ENCODE peak calls at places on chromosome 5, in five cellular contexts. L is IMR-90, K is H9, Z is mesenchymal stem cell, R is H1. I is an unnamed sample.

GRCh38 chr5:14128079-14128478 is 15.1 kb upstream of the TRIO start:
- DNase-seq in L (no peak), K (no peak), Z (no peak), R (no peak), I (no peak)

GRCh38 chr5:9851458-9851857 is 221.3 kb upstream of the TAS2R1 start:
- DNase-seq in L (peak; percentile 96), K (no peak), Z (peak; percentile 49), R (no peak), I (no peak)

GRCh38 chr5:72478276-72478675 is 28.9 kb downstream of the ZNF366 start:
- DNase-seq in L (no peak), K (no peak), Z (no peak), R (no peak), I (no peak)

GRCh38 chr5:16602182-16602581 is 14.6 kb downstream of the RETREG1 start:
- DNase-seq in L (no peak), K (no peak), Z (no peak), R (no peak), I (no peak)

GRCh38 chr5:168315991-168316578 is 24.6 kb downstream of the WWC1 start:
- DNase-seq in L (no peak), K (no peak), Z (no peak), R (no peak), I (no peak)

GRCh38 chr5:93601053-93601429 is 18.0 kb downstream of the NR2F1 start:
- DNase-seq in L (no peak), K (no peak), Z (no peak), R (no peak), I (no peak)

GRCh38 chr5:89827388-89827787 is 582.2 kb downstream of the CETN3 start:
- DNase-seq in L (no peak), K (no peak), Z (no peak), R (no peak), I (no peak)

GRCh38 chr5:110027527-110028322 is 338.0 kb downstream of the MAN2A1 start:
- DNase-seq in L (no peak), K (no peak), Z (no peak), R (no peak), I (no peak)

GRCh38 chr5:83433891-83434290 is 37.7 kb upstream of the VCAN start:
- DNase-seq in L (peak; percentile 13), K (no peak), Z (no peak), R (no peak), I (no peak)

GRCh38 chr5:71865665-71866320 is 146.7 kb downstream of the CARTPT start:
- DNase-seq in L (no peak), K (no peak), Z (no peak), R (no peak), I (no peak)

GRCh38 chr5:134088994-134089560 is 25.4 kb upstream of the TCF7 start:
- DNase-seq in L (no peak), K (no peak), Z (no peak), R (no peak), I (no peak)

GRCh38 chr5:134086943-134087305 is 27.6 kb upstream of the TCF7 start:
- DNase-seq in L (no peak), K (peak; percentile 20), Z (no peak), R (no peak), I (no peak)

GRCh38 chr5:134090482-134090881 is 24.0 kb upstream of the TCF7 start:
- DNase-seq in L (no peak), K (no peak), Z (no peak), R (no peak), I (no peak)

GRCh38 chr5:134086215-134086942 is 28.1 kb upstream of the TCF7 start:
- DNase-seq in L (no peak), K (peak; percentile 6), Z (no peak), R (no peak), I (no peak)

DNA sequence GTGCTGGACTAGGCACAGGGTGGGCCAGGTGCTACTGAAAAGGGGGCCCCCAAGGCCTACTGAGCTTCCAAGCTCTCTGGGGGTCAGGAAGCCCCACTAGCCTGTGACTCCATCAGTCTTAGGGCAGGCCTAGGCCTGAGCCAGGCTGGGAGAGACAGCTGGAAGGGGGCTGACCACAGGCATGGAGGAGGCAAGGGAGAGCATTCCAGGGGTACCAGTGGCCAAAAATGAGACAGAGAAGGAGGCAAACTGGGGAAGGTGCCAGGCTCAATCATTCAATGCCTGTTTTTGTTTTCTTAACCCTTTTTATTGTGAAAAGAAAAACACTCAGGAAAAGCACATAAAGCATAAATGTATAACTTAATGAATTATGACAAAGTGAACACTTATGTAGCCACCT is 26.2 kb upstream of the TCF7 start:
- DNase-seq in L (no peak), K (no peak), Z (no peak), R (no peak), I (no peak)
- H2AFZ ChIP-seq in L (no peak overlapping the region), K (no peak overlapping the region), Z (no peak overlapping the region), R (no peak overlapping the region), I (no peak overlapping the region)

DNA sequence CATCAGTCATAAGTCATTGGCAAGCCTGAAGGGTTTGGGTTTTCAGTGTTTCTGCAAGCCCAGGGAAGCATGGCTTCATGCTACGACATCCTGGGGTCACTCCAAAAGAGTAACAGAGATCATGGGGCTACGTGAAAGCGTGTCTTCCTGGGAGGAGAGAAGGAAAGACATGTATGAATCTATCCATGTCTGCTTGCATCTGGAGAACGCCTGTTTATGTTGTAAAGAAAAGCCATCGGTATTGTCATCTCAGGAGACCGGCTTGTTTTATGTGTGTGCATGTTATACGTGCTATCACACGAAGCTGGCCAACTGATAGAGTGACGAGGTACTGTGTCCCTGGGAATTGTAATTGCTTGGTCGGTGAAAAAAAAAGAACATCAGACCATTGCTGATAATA is 460 bp upstream of the CDH6 start:
- DNase-seq in L (no peak), K (no peak), Z (no peak), R (no peak), I (no peak)
- H2AK5ac ChIP-seq in L (peak overlapping the region; percentile 18), K (no peak overlapping the region), Z (no peak overlapping the region), R (no peak overlapping the region), I (no peak overlapping the region)

DNA sequence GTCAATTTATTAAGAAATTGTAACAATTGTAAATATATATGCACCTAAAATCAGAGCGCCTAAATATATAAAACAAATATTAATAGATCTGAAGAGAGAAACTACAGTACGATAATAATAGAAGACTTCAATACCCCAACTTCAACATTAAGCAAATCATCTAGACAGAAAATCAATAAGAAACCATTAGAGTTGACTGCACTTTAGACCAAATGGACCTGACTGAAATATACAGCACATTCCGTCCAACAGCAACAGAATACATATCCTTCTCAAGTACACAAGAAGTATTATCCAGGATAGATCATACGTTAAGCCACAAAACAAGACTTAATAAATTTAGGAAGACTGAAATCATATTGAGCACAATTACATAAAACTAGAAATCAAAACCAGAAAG is 208.7 kb downstream of the MED10 start:
- DNase-seq in L (no peak), K (no peak), Z (no peak), R (no peak), I (no peak)
- H2BK15ac ChIP-seq in L (no peak overlapping the region), K (no peak overlapping the region), Z (no peak overlapping the region), R (no peak overlapping the region), I (no peak overlapping the region)

DNA sequence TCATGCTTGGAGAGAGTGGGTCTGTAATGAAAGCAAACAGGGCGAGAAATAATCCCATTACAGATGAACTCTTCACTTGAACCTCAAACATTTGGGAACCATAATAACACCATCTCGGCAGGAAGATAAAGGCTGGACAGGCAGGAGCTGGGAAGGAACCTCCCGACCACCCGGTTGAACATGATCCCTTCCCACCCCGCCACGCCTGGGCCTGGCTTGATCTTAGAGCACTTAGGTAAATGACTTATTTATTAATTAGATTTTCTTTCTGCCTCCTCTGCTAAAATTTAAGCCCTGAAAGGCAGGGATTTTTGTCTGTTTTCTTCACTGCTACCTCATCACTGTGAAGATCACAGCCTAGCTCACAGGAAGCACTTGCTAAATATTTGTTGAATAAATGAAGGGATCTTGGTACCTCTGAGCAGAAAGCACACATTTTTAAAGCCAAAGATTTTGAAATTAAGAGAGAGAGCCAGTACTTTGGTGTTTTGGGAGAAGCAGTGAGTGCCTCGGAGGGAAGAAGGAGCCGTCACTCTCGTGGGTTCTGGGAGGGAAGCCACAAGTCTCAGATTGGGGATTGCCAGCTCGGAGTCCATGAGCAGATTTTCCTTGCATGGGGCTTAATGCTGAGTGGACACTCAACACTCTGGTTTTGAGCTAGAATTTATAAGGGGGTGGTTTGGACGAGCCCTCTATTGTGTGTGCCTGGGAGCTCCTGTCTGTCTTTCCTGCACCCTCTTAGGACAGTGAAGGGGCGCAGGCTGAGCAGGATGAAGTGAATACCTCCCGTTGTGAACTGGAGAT is 133.3 kb downstream of the MACROH2A1 start:
- DNase-seq in L (no peak), K (no peak), Z (no peak), R (no peak), I (no peak)
- H2AFZ ChIP-seq in L (peak overlapping the region; percentile 68), K (no peak overlapping the region), Z (peak overlapping the region; percentile 61), R (peak overlapping the region; percentile 34), I (no peak overlapping the region)

GRCh38 chr5:1881273-1881586 is 1.5 kb downstream of the IRX4 start:
- DNase-seq in L (no peak), K (peak; percentile 93), Z (no peak), R (peak; percentile 76), I (no peak)
- H2AK5ac ChIP-seq in L (no peak overlapping the region), K (no peak overlapping the region), Z (no peak overlapping the region), R (no peak overlapping the region), I (no peak overlapping the region)

GRCh38 chr5:151676719-151677118 is 10.0 kb downstream of the SPARC start:
- DNase-seq in L (no peak), K (no peak), Z (no peak), R (no peak), I (no peak)

GRCh38 chr5:151675956-151676712 is 10.6 kb downstream of the SPARC start:
- DNase-seq in L (no peak), K (no peak), Z (no peak), R (no peak), I (no peak)

GRCh38 chr5:151678146-151678545 is 8.6 kb downstream of the SPARC start:
- DNase-seq in L (peak; percentile 68), K (no peak), Z (peak; percentile 70), R (no peak), I (no peak)

GRCh38 chr5:151673421-151673820 is 13.3 kb downstream of the SPARC start:
- DNase-seq in L (no peak), K (no peak), Z (no peak), R (no peak), I (no peak)

GRCh38 chr5:151675225-151675955 is 11.3 kb downstream of the SPARC start:
- DNase-seq in L (peak; percentile 75), K (no peak), Z (peak; percentile 73), R (no peak), I (no peak)
- H2BK15ac ChIP-seq in L (peak overlapping the region; percentile 6), K (no peak overlapping the region), Z (no peak overlapping the region), R (no peak overlapping the region), I (no peak overlapping the region)

GRCh38 chr5:140340605-140341004 is 5.8 kb downstream of the HBEGF start:
- DNase-seq in L (no peak), K (no peak), Z (no peak), R (no peak), I (no peak)

GRCh38 chr5:140342896-140343295 is 3.5 kb downstream of the HBEGF start:
- DNase-seq in L (no peak), K (no peak), Z (no peak), R (no peak), I (no peak)

GRCh38 chr5:140339636-140340035 is 6.8 kb downstream of the HBEGF start:
- DNase-seq in L (no peak), K (no peak), Z (no peak), R (no peak), I (no peak)

GRCh38 chr5:140342287-140342686 is 4.1 kb downstream of the HBEGF start:
- DNase-seq in L (no peak), K (no peak), Z (no peak), R (no peak), I (no peak)

DNA sequence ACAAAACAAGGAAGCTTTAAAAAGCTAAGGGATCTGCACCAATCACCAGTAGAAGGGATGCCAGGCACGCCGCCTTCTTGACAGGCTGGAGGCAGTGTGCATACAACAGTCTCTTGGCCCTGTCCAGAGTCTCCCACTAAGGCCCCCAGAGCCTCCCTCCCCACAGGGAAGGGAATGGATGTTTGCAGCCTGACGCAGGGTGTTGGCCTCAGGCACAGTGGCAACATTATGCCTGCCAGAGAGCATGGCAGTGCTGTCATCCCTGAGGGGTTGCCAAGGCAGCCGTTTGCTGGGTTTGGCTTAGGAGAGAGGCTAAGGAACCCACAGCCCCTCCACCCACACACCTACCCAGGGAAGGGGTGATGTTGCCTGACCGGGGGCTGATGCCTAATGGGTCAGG is 4.8 kb downstream of the HBEGF start:
- DNase-seq in L (no peak), K (no peak), Z (no peak), R (no peak), I (no peak)
- H2AFZ ChIP-seq in L (no peak overlapping the region), K (no peak overlapping the region), Z (no peak overlapping the region), R (no peak overlapping the region), I (no peak overlapping the region)